ENCODE peak calls at places on chromosomes 7 and 10, in eight cellular contexts. V is small intestine, I is SJSA1, W is cardiac muscle cell, Q is tibial nerve, C is breast epithelium, H is heart left ventricle, F is right lobe of liver. G is an unnamed sample.

GRCh38 chr7:94375713-94376112 is 19.0 kb upstream of the COL1A2 start:
- DNase-seq in V (no peak), H (no peak), Q (peak; percentile 41), W (peak; percentile 99), C (no peak), F (no peak), I (peak; percentile 95), G (no peak)

GRCh38 chr7:35723011-35723410 is 28.1 kb upstream of the HERPUD2 start:
- DNase-seq in C (no peak), H (no peak), W (no peak), V (no peak), F (no peak), I (no peak), Q (no peak), G (no peak)

GRCh38 chr7:55309040-55309991 is 55.8 kb upstream of the LANCL2 start:
- DNase-seq in I (no peak), V (peak; percentile 9), C (no peak), H (peak; percentile 61), F (no peak), W (no peak), Q (no peak), G (no peak)

GRCh38 chr10:71865561-71866041 is 14.6 kb upstream of the PSAP start:
- DNase-seq in V (no peak), I (no peak), F (no peak), W (no peak), Q (no peak), H (no peak), C (no peak), G (no peak)

GRCh38 chr10:95289003-95289920 is 1.5 kb downstream of the PDLIM1 start:
- DNase-seq in H (no peak), W (peak; percentile 48), V (peak; percentile 76), Q (no peak), I (peak; percentile 76), F (peak; percentile 25), C (no peak), G (no peak)

GRCh38 chr10:102642553-102643345 is 1.5 kb upstream of the TRIM8 start:
- DNase-seq in F (peak; percentile 73), H (peak; percentile 83), C (no peak), I (peak; percentile 78), V (peak; percentile 75), Q (peak; percentile 81), W (peak; percentile 48), G (no peak)

GRCh38 chr7:47227762-47228177 is 354.1 kb downstream of the TNS3 start:
- DNase-seq in F (no peak), I (peak; percentile 65), V (peak; percentile 11), C (no peak), H (peak; percentile 63), Q (no peak), W (peak; percentile 52), G (no peak)

GRCh38 chr10:47137311-47137851 is 162.6 kb upstream of the GDF10 start:
- DNase-seq in V (no peak), I (peak; percentile 81), W (peak; percentile 88), F (no peak), Q (no peak), C (no peak), H (no peak), G (no peak)

GRCh38 chr10:78664929-78665525 is 403.7 kb upstream of the ZMIZ1 start:
- DNase-seq in Q (peak; percentile 39), F (no peak), I (no peak), W (peak; percentile 51), V (peak; percentile 28), C (no peak), H (no peak), G (no peak)

GRCh38 chr10:29794776-29795635 is 160.2 kb upstream of the SVIL start:
- DNase-seq in C (no peak), F (no peak), I (peak; percentile 54), W (peak; percentile 26), H (no peak), Q (no peak), V (no peak), G (no peak)

GRCh38 chr7:3649250-3649649 is 348.2 kb downstream of the SDK1 start:
- DNase-seq in F (no peak), C (no peak), H (no peak), W (no peak), I (no peak), Q (no peak), V (no peak), G (no peak)

GRCh38 chr10:103600325-103600724 is 106.8 kb downstream of the NEURL1 start:
- DNase-seq in Q (no peak), W (no peak), F (no peak), C (no peak), V (no peak), I (no peak), H (no peak), G (no peak)

GRCh38 chr10:6494934-6495592 is 85.0 kb downstream of the PRKCQ start:
- DNase-seq in Q (no peak), W (no peak), C (no peak), F (no peak), I (no peak), V (peak; percentile 47), H (no peak), G (no peak)

GRCh38 chr10:73915206-73915851 is 4.4 kb downstream of the PLAU start:
- DNase-seq in I (no peak), F (no peak), C (no peak), Q (no peak), V (peak; percentile 35), H (no peak), W (no peak), G (no peak)

GRCh38 chr10:9305018-9305655 is 1250.6 kb downstream of the GATA3 start:
- DNase-seq in H (no peak), F (no peak), I (peak; percentile 4), C (no peak), Q (no peak), V (no peak), W (peak; percentile 43), G (no peak)

DNA sequence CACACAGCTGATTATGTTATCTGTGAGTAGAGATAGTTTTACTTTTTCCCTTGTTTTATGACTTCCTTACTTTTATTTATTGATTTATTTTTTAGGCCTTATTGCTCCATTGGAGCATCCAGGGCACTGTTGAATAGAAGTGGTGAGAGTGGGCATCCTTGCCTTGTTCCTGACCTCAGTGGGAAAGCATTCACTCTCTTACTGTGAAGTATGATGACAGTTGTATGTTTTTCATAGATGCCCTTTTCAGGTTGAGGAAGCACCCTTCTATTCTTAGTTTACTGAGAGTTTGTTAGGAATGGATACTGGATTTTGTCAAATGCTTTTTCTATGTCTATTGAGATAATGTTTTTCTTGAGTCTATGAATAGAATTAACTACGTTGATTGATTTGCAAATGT is 88.6 kb downstream of the XRCC2 start:
- DNase-seq in Q (no peak), I (no peak), H (no peak), F (no peak), W (peak; percentile 20), V (no peak), C (no peak), G (no peak)
- H3K27ac ChIP-seq in Q (no peak overlapping the region), I (no peak overlapping the region), H (no peak overlapping the region), F (no peak overlapping the region), W (no peak overlapping the region), V (no peak overlapping the region), C (no peak overlapping the region), G (no peak overlapping the region)

DNA sequence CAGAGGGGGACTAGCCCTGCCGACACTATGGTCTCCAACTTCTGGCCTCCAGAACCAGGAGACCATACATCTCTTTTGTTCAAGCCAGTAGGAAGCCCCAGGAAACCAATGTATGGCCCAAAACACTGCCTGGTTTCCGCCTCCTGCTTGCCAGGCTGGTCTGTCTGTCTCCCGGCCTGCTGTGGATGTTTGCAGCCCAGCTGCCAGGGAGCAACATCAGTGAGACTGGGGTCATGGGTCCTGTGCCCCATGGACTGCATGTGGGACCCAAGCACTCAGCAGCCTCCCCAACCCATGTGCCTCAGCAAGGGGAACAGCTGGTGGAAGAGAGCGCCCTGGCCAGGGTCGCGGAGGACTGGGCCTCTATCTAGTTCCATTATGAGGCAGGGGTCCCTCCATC is 33.4 kb upstream of the NUB1 start:
- DNase-seq in V (no peak), C (no peak), I (no peak), W (no peak), Q (no peak), F (no peak), H (no peak), G (no peak)
- H3K9me3 ChIP-seq in V (peaks cover 2% of the 10 kb centered on the region), C (peaks cover 5% of the 10 kb centered on the region), I (peaks cover 6% of the 10 kb centered on the region), W (no peaks in the 10 kb centered on the region), Q (no peaks in the 10 kb centered on the region), F (no peaks in the 10 kb centered on the region), H (no peaks in the 10 kb centered on the region), G (no peaks in the 10 kb centered on the region)

GRCh38 chr7:157445246-157445955 is 108.6 kb downstream of the DNAJB6 start:
- DNase-seq in I (no peak), H (no peak), Q (no peak), V (no peak), C (peak; percentile 43), W (no peak), F (no peak), G (no peak)

GRCh38 chr7:157442993-157443831 is 106.4 kb downstream of the DNAJB6 start:
- DNase-seq in I (no peak), V (no peak), W (no peak), C (peak; percentile 40), F (no peak), Q (no peak), H (no peak), G (no peak)

GRCh38 chr7:157444843-157445135 is 108.0 kb downstream of the DNAJB6 start:
- DNase-seq in Q (no peak), I (no peak), W (no peak), C (no peak), F (no peak), H (no peak), V (no peak), G (no peak)

GRCh38 chr7:157445956-157446295 is 109.1 kb downstream of the DNAJB6 start:
- DNase-seq in H (no peak), C (peak; percentile 33), V (no peak), F (peak; percentile 5), Q (no peak), I (no peak), W (no peak), G (no peak)

DNA sequence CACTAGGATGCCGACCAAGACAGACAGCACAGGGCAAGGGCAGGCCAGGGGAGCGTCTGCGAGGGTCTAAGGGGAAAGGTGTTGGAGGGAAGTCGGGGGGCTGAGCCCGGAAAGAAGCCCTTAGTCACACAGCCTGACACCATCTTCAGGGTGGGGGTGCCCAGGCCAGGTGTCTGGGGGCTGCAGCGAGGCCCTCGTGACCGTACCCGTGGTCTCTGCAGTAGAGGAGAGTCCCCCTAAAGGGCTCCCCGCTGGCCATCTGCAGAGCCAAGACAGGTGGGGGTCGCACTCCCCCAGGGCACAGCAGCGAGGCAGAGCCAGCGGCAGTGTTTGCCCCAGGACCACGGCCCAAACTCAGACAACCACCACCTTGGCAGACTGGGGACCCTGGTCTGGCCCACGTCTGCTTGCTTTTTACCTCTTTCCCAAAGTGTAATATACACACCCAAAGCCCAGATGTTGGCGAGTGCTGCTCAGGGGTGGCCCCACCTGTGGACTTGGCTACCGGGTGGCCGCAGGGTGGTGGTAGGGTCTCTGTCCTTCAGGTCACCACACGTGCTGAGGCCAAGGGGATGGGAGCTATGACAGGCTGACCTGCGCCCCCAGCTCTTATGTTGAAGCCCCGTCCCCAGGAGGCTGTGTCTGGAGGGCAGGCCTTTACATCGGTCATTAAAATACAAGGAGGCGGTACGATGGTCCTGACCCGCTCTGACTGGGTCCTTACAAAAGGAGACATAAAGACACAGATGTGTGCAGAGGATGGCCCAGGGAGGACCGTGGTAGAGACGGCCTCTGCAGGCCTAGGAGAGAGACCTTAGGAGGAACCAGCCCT is 107.4 kb downstream of the DNAJB6 start:
- DNase-seq in I (no peak), W (no peak), F (no peak), H (no peak), C (peak; percentile 44), V (no peak), Q (no peak), G (no peak)
- H3K27me3 ChIP-seq in I (no peaks in the 10 kb centered on the region), W (no peaks in the 10 kb centered on the region), F (no peaks in the 10 kb centered on the region), H (no peaks in the 10 kb centered on the region), C (no peaks in the 10 kb centered on the region), V (no peaks in the 10 kb centered on the region), Q (no peaks in the 10 kb centered on the region), G (peaks cover under 1% of the 10 kb centered on the region)

GRCh38 chr7:92643821-92644220 is 53.6 kb upstream of the FAM133B start:
- DNase-seq in H (no peak), W (peak; percentile 50), I (no peak), Q (no peak), F (no peak), V (no peak), C (no peak), G (no peak)
- H3K27ac ChIP-seq in H (peak overlapping the region; percentile 44), W (peak overlapping the region; percentile 75), I (no peak overlapping the region), Q (no peak overlapping the region), F (no peak overlapping the region), V (no peak overlapping the region), C (no peak overlapping the region), G (no peak overlapping the region)